ENCODE peak calls at places on chromosomes 3 and 15, in nine cellular contexts. One of them, this sample, is unnamed.
A peak's percentile ranks its signal among the peaks of the same experiment; 100 is the strongest.

GRCh38 chr15:31977812-31978662 is 52.3 kb upstream of the CHRNA7 start:
- DNase-seq in GM12865: peak; percentile 57
- DNase-seq in AG04449: no peak
- DNase-seq in AG09309: no peak
- DNase-seq in IMR-90: peak; percentile 14
- DNase-seq in fibroblast of mammary gland: peak; percentile 26
- DNase-seq in upper lobe of right lung: peak; percentile 75
- DNase-seq in body of pancreas: peak; percentile 64
- DNase-seq in A549: peak; percentile 62
- DNase-seq in this sample: peak; percentile 41

GRCh38 chr15:57427367-57427821 is 51.1 kb downstream of the CGNL1 start:
- DNase-seq in A549: peak; percentile 71
- DNase-seq in fibroblast of mammary gland: peak; percentile 30
- DNase-seq in AG04449: no peak
- DNase-seq in GM12865: no peak
- DNase-seq in upper lobe of right lung: no peak
- DNase-seq in body of pancreas: peak; percentile 27
- DNase-seq in AG09309: peak; percentile 24
- DNase-seq in IMR-90: no peak
- DNase-seq in this sample: no peak

GRCh38 chr3:58116161-58116955 is 94.4 kb downstream of the DNASE1L3 start:
- DNase-seq in GM12865: peak; percentile 84
- DNase-seq in fibroblast of mammary gland: no peak
- DNase-seq in IMR-90: no peak
- DNase-seq in A549: no peak
- DNase-seq in AG09309: no peak
- DNase-seq in body of pancreas: no peak
- DNase-seq in AG04449: no peak
- DNase-seq in upper lobe of right lung: no peak
- DNase-seq in this sample: peak; percentile 79

GRCh38 chr3:46235425-46235824 is 6.8 kb upstream of the CCR3 start:
- DNase-seq in A549: no peak
- DNase-seq in upper lobe of right lung: no peak
- DNase-seq in body of pancreas: no peak
- DNase-seq in GM12865: no peak
- DNase-seq in IMR-90: no peak
- DNase-seq in fibroblast of mammary gland: no peak
- DNase-seq in AG04449: no peak
- DNase-seq in AG09309: no peak
- DNase-seq in this sample: no peak

GRCh38 chr3:127217594-127218456 is 24.9 kb downstream of the PRR23E start:
- DNase-seq in AG04449: no peak
- DNase-seq in AG09309: peak; percentile 61
- DNase-seq in fibroblast of mammary gland: peak; percentile 36
- DNase-seq in upper lobe of right lung: no peak
- DNase-seq in body of pancreas: no peak
- DNase-seq in GM12865: peak; percentile 79
- DNase-seq in A549: no peak
- DNase-seq in IMR-90: peak; percentile 1
- DNase-seq in this sample: peak; percentile 41

GRCh38 chr3:159082514-159082913 is 280.7 kb downstream of the MFSD1 start:
- DNase-seq in body of pancreas: no peak
- DNase-seq in AG04449: peak; percentile 0
- DNase-seq in IMR-90: peak; percentile 2
- DNase-seq in fibroblast of mammary gland: peak; percentile 59
- DNase-seq in upper lobe of right lung: no peak
- DNase-seq in GM12865: no peak
- DNase-seq in A549: no peak
- DNase-seq in AG09309: peak; percentile 46
- DNase-seq in this sample: no peak

GRCh38 chr3:34107669-34108068 is 309.2 kb downstream of the PDCD6IP start:
- DNase-seq in AG04449: no peak
- DNase-seq in body of pancreas: no peak
- DNase-seq in A549: no peak
- DNase-seq in AG09309: no peak
- DNase-seq in fibroblast of mammary gland: no peak
- DNase-seq in IMR-90: no peak
- DNase-seq in GM12865: peak; percentile 44
- DNase-seq in upper lobe of right lung: no peak
- DNase-seq in this sample: peak; percentile 20

GRCh38 chr3:116423365-116423764 is 21.9 kb downstream of the LSAMP start:
- DNase-seq in AG04449: no peak
- DNase-seq in A549: no peak
- DNase-seq in GM12865: no peak
- DNase-seq in IMR-90: peak; percentile 15
- DNase-seq in upper lobe of right lung: no peak
- DNase-seq in AG09309: no peak
- DNase-seq in body of pancreas: no peak
- DNase-seq in fibroblast of mammary gland: no peak
- DNase-seq in this sample: no peak

GRCh38 chr15:55401786-55402246 is 6.3 kb downstream of the CCPG1 start:
- DNase-seq in GM12865: no peak
- DNase-seq in A549: no peak
- DNase-seq in upper lobe of right lung: no peak
- DNase-seq in AG09309: no peak
- DNase-seq in AG04449: no peak
- DNase-seq in body of pancreas: no peak
- DNase-seq in fibroblast of mammary gland: no peak
- DNase-seq in IMR-90: no peak
- DNase-seq in this sample: no peak
- H3K4me3 ChIP-seq in GM12865: no peak overlapping the region
- H3K4me3 ChIP-seq in A549: no peak overlapping the region
- H3K4me3 ChIP-seq in upper lobe of right lung: no peak overlapping the region
- H3K4me3 ChIP-seq in AG09309: no peak overlapping the region
- H3K4me3 ChIP-seq in AG04449: no peak overlapping the region
- H3K4me3 ChIP-seq in body of pancreas: no peak overlapping the region
- H3K4me3 ChIP-seq in fibroblast of mammary gland: no peak overlapping the region
- H3K4me3 ChIP-seq in IMR-90: no peak overlapping the region
- H3K4me3 ChIP-seq in this sample: no peak overlapping the region

GRCh38 chr3:134300520-134300919 is 49.9 kb upstream of the RYK start:
- DNase-seq in GM12865: no peak
- DNase-seq in A549: no peak
- DNase-seq in upper lobe of right lung: no peak
- DNase-seq in AG09309: no peak
- DNase-seq in body of pancreas: no peak
- DNase-seq in AG04449: no peak
- DNase-seq in fibroblast of mammary gland: no peak
- DNase-seq in IMR-90: no peak
- DNase-seq in this sample: no peak

GRCh38 chr3:134302674-134303073 is 52.0 kb upstream of the RYK start:
- DNase-seq in AG04449: no peak
- DNase-seq in upper lobe of right lung: no peak
- DNase-seq in fibroblast of mammary gland: no peak
- DNase-seq in GM12865: no peak
- DNase-seq in body of pancreas: no peak
- DNase-seq in IMR-90: no peak
- DNase-seq in AG09309: no peak
- DNase-seq in A549: no peak
- DNase-seq in this sample: no peak

GRCh38 chr3:134299888-134300206 is 49.2 kb upstream of the RYK start:
- DNase-seq in GM12865: no peak
- DNase-seq in IMR-90: no peak
- DNase-seq in body of pancreas: no peak
- DNase-seq in A549: no peak
- DNase-seq in AG09309: no peak
- DNase-seq in AG04449: no peak
- DNase-seq in upper lobe of right lung: no peak
- DNase-seq in fibroblast of mammary gland: no peak
- DNase-seq in this sample: no peak

GRCh38 chr3:134298281-134298680 is 47.6 kb upstream of the RYK start:
- DNase-seq in body of pancreas: no peak
- DNase-seq in A549: no peak
- DNase-seq in fibroblast of mammary gland: no peak
- DNase-seq in IMR-90: no peak
- DNase-seq in GM12865: no peak
- DNase-seq in AG04449: no peak
- DNase-seq in AG09309: no peak
- DNase-seq in upper lobe of right lung: no peak
- DNase-seq in this sample: no peak

DNA sequence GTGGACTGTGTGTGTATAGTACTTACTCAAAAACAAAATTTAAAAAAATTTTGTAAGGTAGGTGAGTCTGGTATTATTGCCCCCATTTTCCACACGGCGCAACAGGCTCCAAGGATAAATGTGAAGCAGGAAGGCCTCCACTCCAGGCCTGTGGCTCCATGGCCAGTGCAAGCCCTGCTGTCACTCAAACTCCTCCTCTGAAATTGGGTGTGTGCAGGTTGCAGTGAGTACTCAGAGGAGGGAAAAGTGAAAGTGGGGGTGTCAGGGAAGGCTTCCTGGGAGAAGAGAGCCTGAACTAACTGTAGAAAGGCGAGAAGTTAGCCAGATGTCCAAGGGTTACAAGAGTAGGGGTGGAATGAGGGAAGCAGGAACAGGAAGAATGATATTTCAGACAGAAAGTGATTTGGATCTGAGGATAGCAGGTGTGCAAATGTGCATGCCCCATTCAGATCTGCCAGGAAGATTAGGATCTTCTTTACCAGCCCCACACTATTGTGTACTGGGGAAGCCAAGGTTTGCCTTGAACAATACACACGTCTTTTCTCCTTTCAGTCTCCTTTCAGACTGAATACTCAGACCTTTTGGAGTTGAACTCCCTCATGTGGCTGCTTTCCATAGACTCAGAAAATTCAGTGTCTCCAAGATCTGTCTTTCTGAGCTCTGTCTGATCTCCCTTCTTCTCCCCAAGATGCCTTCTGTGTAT is 48.7 kb upstream of the RYK start:
- DNase-seq in body of pancreas: no peak
- DNase-seq in GM12865: no peak
- DNase-seq in upper lobe of right lung: no peak
- DNase-seq in IMR-90: peak; percentile 53
- DNase-seq in AG09309: no peak
- DNase-seq in A549: no peak
- DNase-seq in AG04449: no peak
- DNase-seq in fibroblast of mammary gland: peak; percentile 55
- DNase-seq in this sample: no peak
- TF ChIP-seq CTCF in body of pancreas: peak; percentile 31
- TF ChIP-seq CTCF in GM12865: no peak
- TF ChIP-seq CTCF in upper lobe of right lung: peak; percentile 37
- TF ChIP-seq CTCF in IMR-90: peak; percentile 49
- TF ChIP-seq CTCF in AG09309: peak; percentile 56
- TF ChIP-seq CTCF in A549: peak; percentile 20
- TF ChIP-seq CTCF in AG04449: peak; percentile 47
- TF ChIP-seq CTCF in fibroblast of mammary gland: peak; percentile 48
- TF ChIP-seq CTCF in this sample: no peak

DNA sequence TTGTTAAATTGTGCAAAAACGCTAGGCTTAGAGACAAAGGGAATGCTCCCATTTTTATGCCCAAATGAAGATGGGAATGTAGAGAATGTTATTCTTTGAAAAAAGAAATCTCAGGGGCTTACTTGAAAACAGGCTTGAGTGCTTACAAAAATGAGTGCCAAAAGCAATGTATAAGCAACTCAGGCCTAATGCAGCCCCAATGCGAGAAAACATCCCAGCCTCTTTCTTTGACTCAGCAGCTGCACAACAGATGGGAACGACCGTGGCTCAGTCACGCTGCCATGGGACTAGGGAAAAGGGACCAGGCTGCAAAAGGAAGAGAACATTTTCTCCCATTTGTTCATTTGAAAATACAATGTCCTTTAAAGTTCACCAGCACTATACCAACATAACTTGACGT is 246.4 kb upstream of the LRIG1 start:
- DNase-seq in upper lobe of right lung: no peak
- DNase-seq in fibroblast of mammary gland: no peak
- DNase-seq in A549: no peak
- DNase-seq in AG04449: no peak
- DNase-seq in AG09309: no peak
- DNase-seq in GM12865: no peak
- DNase-seq in body of pancreas: no peak
- DNase-seq in IMR-90: peak; percentile 22
- DNase-seq in this sample: no peak
- H3K4me3 ChIP-seq in upper lobe of right lung: no peak overlapping the region
- H3K4me3 ChIP-seq in fibroblast of mammary gland: no peak overlapping the region
- H3K4me3 ChIP-seq in A549: no peak overlapping the region
- H3K4me3 ChIP-seq in AG04449: no peak overlapping the region
- H3K4me3 ChIP-seq in AG09309: no peak overlapping the region
- H3K4me3 ChIP-seq in GM12865: no peak overlapping the region
- H3K4me3 ChIP-seq in body of pancreas: no peak overlapping the region
- H3K4me3 ChIP-seq in IMR-90: no peak overlapping the region
- H3K4me3 ChIP-seq in this sample: no peak overlapping the region

GRCh38 chr3:14146381-14147062 is 21.7 kb downstream of the TMEM43 start:
- DNase-seq in AG09309: no peak
- DNase-seq in fibroblast of mammary gland: no peak
- DNase-seq in GM12865: no peak
- DNase-seq in upper lobe of right lung: no peak
- DNase-seq in A549: no peak
- DNase-seq in IMR-90: no peak
- DNase-seq in body of pancreas: no peak
- DNase-seq in AG04449: no peak
- DNase-seq in this sample: no peak

GRCh38 chr3:14145236-14145635 is 20.4 kb downstream of the TMEM43 start:
- DNase-seq in body of pancreas: no peak
- DNase-seq in GM12865: no peak
- DNase-seq in IMR-90: peak; percentile 60
- DNase-seq in A549: no peak
- DNase-seq in upper lobe of right lung: no peak
- DNase-seq in fibroblast of mammary gland: peak; percentile 82
- DNase-seq in AG04449: no peak
- DNase-seq in AG09309: no peak
- DNase-seq in this sample: no peak

GRCh38 chr3:14144423-14145075 is 19.7 kb downstream of the TMEM43 start:
- DNase-seq in AG09309: peak; percentile 99
- DNase-seq in A549: peak; percentile 98
- DNase-seq in body of pancreas: peak; percentile 89
- DNase-seq in GM12865: peak; percentile 91
- DNase-seq in AG04449: peak; percentile 98
- DNase-seq in IMR-90: peak; percentile 99
- DNase-seq in fibroblast of mammary gland: peak; percentile 99
- DNase-seq in upper lobe of right lung: no peak
- DNase-seq in this sample: peak; percentile 26

GRCh38 chr3:14147063-14147435 is 22.2 kb downstream of the TMEM43 start:
- DNase-seq in AG09309: no peak
- DNase-seq in fibroblast of mammary gland: no peak
- DNase-seq in GM12865: no peak
- DNase-seq in upper lobe of right lung: no peak
- DNase-seq in body of pancreas: no peak
- DNase-seq in A549: no peak
- DNase-seq in IMR-90: no peak
- DNase-seq in AG04449: no peak
- DNase-seq in this sample: no peak

DNA sequence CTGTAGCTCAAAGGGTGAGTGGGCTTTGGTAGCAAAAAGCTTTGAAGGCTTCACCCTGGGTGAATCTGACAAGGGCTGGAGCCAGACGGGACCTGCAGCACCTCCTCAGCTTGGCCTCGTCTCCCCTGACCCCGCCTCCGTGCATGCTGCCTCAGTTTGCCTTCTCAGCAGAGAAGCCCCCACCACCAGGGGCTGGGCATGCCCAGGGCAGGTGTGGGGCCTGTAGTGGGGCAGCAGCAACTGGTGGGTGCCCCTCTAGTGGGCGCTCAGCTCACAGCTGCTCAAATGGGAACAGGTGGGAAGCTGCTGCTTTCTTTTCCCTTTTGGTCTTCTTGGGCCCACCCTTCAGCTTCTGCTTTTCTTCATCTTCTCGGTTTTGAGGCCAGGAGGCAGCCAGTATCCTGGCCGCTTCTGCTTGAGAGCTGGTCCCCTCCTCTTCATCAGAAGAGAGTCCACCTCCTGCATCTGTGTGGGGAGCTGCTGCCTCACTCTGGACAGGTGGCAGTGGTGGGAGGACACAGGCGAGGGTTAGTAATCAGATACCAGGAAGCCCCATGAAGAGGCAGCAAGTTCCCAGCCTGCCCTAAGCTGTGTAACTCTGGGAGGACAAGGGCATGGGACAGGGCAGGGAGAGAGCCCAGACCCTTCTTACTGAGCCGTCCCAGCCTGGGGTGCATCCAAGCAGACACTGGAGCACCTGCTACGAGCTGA is 21.0 kb downstream of the TMEM43 start:
- DNase-seq in fibroblast of mammary gland: no peak
- DNase-seq in GM12865: no peak
- DNase-seq in AG04449: no peak
- DNase-seq in upper lobe of right lung: no peak
- DNase-seq in AG09309: no peak
- DNase-seq in A549: no peak
- DNase-seq in IMR-90: no peak
- DNase-seq in body of pancreas: no peak
- DNase-seq in this sample: no peak
- TF ChIP-seq CTCF in fibroblast of mammary gland: no peak
- TF ChIP-seq CTCF in GM12865: no peak
- TF ChIP-seq CTCF in AG04449: no peak
- TF ChIP-seq CTCF in upper lobe of right lung: no peak
- TF ChIP-seq CTCF in AG09309: no peak
- TF ChIP-seq CTCF in A549: no peak
- TF ChIP-seq CTCF in IMR-90: no peak
- TF ChIP-seq CTCF in body of pancreas: no peak
- TF ChIP-seq CTCF in this sample: no peak

This sample was measured in GM06990.